ENCODE peak calls at places on chromosomes 11 and 22, in six cellular contexts. B, V, N, U, R and W are unnamed samples.
A peak's percentile ranks its signal among the peaks of the same experiment; 100 is the strongest.

GRCh38 chr11:47987781-47988180 is 7.4 kb downstream of the PTPRJ start:
- DNase-seq in U (no peak), R (no peak), N (no peak), B (peak; percentile 39), V (peak; percentile 67), W (no peak)

GRCh38 chr11:61785837-61786402 is 6.5 kb downstream of the TMEM258 start:
- DNase-seq in B (no peak), N (no peak), R (no peak), V (no peak), U (no peak), W (no peak)

GRCh38 chr11:111097191-111097590 is 148.3 kb upstream of the POU2AF2 start:
- DNase-seq in U (no peak), N (no peak), B (no peak), V (no peak), R (no peak), W (no peak)

GRCh38 chr11:60857378-60858232 is 1.9 kb upstream of the PTGDR2 start:
- DNase-seq in B (no peak), V (peak; percentile 7), U (peak; percentile 78), R (no peak), N (no peak), W (no peak)

GRCh38 chr11:82732734-82733443 is 775 bp downstream of the FAM181B start:
- DNase-seq in U (no peak), V (no peak), B (no peak), N (no peak), R (no peak), W (no peak)

GRCh38 chr11:124841186-124841585 is 24.0 kb upstream of the ROBO3 start:
- DNase-seq in U (no peak), R (no peak), V (no peak), B (no peak), N (no peak), W (no peak)

GRCh38 chr22:50084570-50084969 is 656 bp downstream of the MLC1 start:
- DNase-seq in R (no peak), U (no peak), N (no peak), B (no peak), V (peak; percentile 12), W (no peak)

GRCh38 chr11:1531961-1532586 is 40.0 kb downstream of the DUSP8 start:
- DNase-seq in R (no peak), V (no peak), B (peak; percentile 44), U (no peak), N (no peak), W (no peak)

GRCh38 chr11:110362916-110363574 is 66.6 kb upstream of the RDX start:
- DNase-seq in B (peak; percentile 52), U (no peak), R (no peak), N (peak; percentile 34), V (no peak), W (no peak)

GRCh38 chr11:82867495-82868082 is 32.6 kb downstream of the PRCP start:
- DNase-seq in R (peak; percentile 86), V (peak; percentile 41), B (peak; percentile 81), N (peak; percentile 49), U (peak; percentile 21), W (peak; percentile 81)

GRCh38 chr11:18011633-18012313 is 1.1 kb downstream of the SERGEF start:
- DNase-seq in N (no peak), B (peak; percentile 22), U (no peak), V (no peak), R (no peak), W (no peak)

GRCh38 chr22:41998361-41999261 is at the start of gene WBP2NL:
- DNase-seq in V (peak; percentile 90), N (peak; percentile 84), U (peak; percentile 20), B (peak; percentile 83), R (no peak), W (peak; percentile 57)

GRCh38 chr22:41568811-41569210 is 8.0 kb downstream of the CSDC2 start:
- DNase-seq in U (no peak), N (no peak), B (no peak), R (no peak), V (no peak), W (no peak)

GRCh38 chr22:43110444-43110926 is at the start of gene BIK:
- DNase-seq in U (no peak), R (peak; percentile 56), V (peak; percentile 66), B (no peak), N (peak; percentile 14), W (no peak)

GRCh38 chr11:65791719-65792213 is 4.9 kb downstream of the OVOL1 start:
- DNase-seq in R (peak; percentile 71), U (no peak), V (peak; percentile 90), N (no peak), B (no peak), W (peak; percentile 28)

GRCh38 chr11:2673871-2674471 is 25.8 kb downstream of the KCNQ1OT1 start:
- DNase-seq in N (no peak), U (no peak), V (peak; percentile 7), B (no peak), R (no peak), W (no peak)

GRCh38 chr11:83655996-83656395 is 369.8 kb upstream of the CCDC90B start:
- DNase-seq in U (no peak), B (no peak), R (no peak), V (no peak), N (no peak), W (no peak)

GRCh38 chr11:10305262-10305963 is 540 bp downstream of the ADM start:
- DNase-seq in V (no peak), U (no peak), B (no peak), R (peak; percentile 27), N (no peak), W (no peak)

GRCh38 chr11:128458316-128458715 is 129.0 kb downstream of the ETS1 start:
- DNase-seq in V (no peak), U (no peak), R (no peak), N (no peak), B (no peak), W (no peak)

GRCh38 chr11:122069946-122070345 is 46.1 kb downstream of the BLID start:
- DNase-seq in N (no peak), B (peak; percentile 87), R (no peak), U (no peak), V (no peak), W (no peak)

GRCh38 chr11:110065189-110065588 is 28.0 kb upstream of the ZC3H12C start:
- DNase-seq in V (no peak), R (no peak), U (no peak), N (no peak), B (no peak), W (no peak)

GRCh38 chr11:7642747-7643146 is 30.6 kb downstream of the CYB5R2 start:
- DNase-seq in N (no peak), R (no peak), V (no peak), B (no peak), U (no peak), W (no peak)

GRCh38 chr22:22553735-22554134 is 5.3 kb downstream of the PRAME start:
- DNase-seq in R (no peak), U (no peak), V (no peak), B (no peak), N (no peak), W (no peak)

GRCh38 chr11:70498976-70499801 is 100.9 kb downstream of the CTTN start:
- DNase-seq in V (no peak), U (no peak), B (no peak), R (no peak), N (no peak), W (no peak)

GRCh38 chr22:49202226-49202625 is 625.4 kb downstream of the BRD1 start:
- DNase-seq in B (no peak), R (no peak), U (no peak), V (peak; percentile 9), N (no peak), W (no peak)

GRCh38 chr11:33257897-33258630 is 883 bp downstream of the HIPK3 start:
- DNase-seq in R (peak; percentile 85), U (peak; percentile 64), V (peak; percentile 80), N (peak; percentile 61), B (peak; percentile 82), W (peak; percentile 78)

GRCh38 chr11:74322667-74323066 is 11.2 kb upstream of the P4HA3 start:
- DNase-seq in N (no peak), B (no peak), U (no peak), R (no peak), V (peak; percentile 57), W (no peak)

GRCh38 chr11:134528453-134528852 is 116.4 kb upstream of the B3GAT1 start:
- DNase-seq in V (peak; percentile 8), B (no peak), U (no peak), R (no peak), N (no peak), W (no peak)

GRCh38 chr11:135002236-135002635 is 590.2 kb upstream of the B3GAT1 start:
- DNase-seq in N (no peak), B (no peak), R (no peak), V (no peak), U (no peak), W (no peak)

GRCh38 chr22:47442821-47443220 is 680.4 kb downstream of the TBC1D22A start:
- DNase-seq in V (no peak), R (no peak), U (no peak), N (no peak), B (no peak), W (no peak)

GRCh38 chr11:87926250-87926970 is 248.8 kb downstream of the RAB38 start:
- DNase-seq in B (no peak), V (no peak), U (no peak), R (no peak), N (no peak), W (no peak)

GRCh38 chr11:120403966-120404365 is 67.8 kb downstream of the ARHGEF12 start:
- DNase-seq in U (no peak), V (no peak), R (no peak), N (no peak), B (no peak), W (no peak)

GRCh38 chr11:134517621-134518293 is 105.7 kb upstream of the B3GAT1 start:
- DNase-seq in V (peak; percentile 23), B (no peak), R (no peak), N (no peak), U (no peak), W (no peak)

GRCh38 chr11:86291466-86292262 is 10.4 kb upstream of the HIKESHI start:
- DNase-seq in R (peak; percentile 49), N (peak; percentile 25), V (no peak), B (peak; percentile 30), U (no peak), W (peak; percentile 35)

GRCh38 chr11:60111793-60112192 is 23.3 kb downstream of the MS4A2 start:
- DNase-seq in V (no peak), R (no peak), U (no peak), N (no peak), B (no peak), W (no peak)

GRCh38 chr11:113378013-113378412 is 9.6 kb upstream of the ANKK1 start:
- DNase-seq in B (no peak), U (no peak), R (no peak), N (no peak), V (no peak), W (no peak)

GRCh38 chr11:126115820-126116319 is 53.2 kb upstream of the CDON start:
- DNase-seq in R (no peak), U (peak; percentile 21), V (peak; percentile 84), N (peak; percentile 64), B (no peak), W (no peak)